ENCODE peak calls at places on chromosomes 3 and 15, in five cellular contexts. X is upper lobe of right lung, Y is spleen, I is tibial artery, B is fibroblast of pulmonary artery. S is an unnamed sample.

GRCh38 chr15:34342737-34343575 is at the start of the genes NOP10 and NUTM1:
- DNase-seq in X (peak), B (peak), Y (peak), I (peak), S (peak)

GRCh38 chr3:16124636-16125035 is 49.8 kb upstream of the GALNT15 start:
- DNase-seq in I (no peak), B (peak), Y (no peak), X (no peak), S (no peak)

GRCh38 chr3:133644768-133645167 is 17.0 kb downstream of the TOPBP1 start:
- DNase-seq in B (peak), I (no peak), X (no peak), Y (no peak), S (no peak)

GRCh38 chr3:196220587-196220986 is 4.3 kb downstream of the SLC51A start:
- DNase-seq in Y (no peak), X (no peak), B (no peak), I (peak), S (no peak)

GRCh38 chr3:58222161-58222724 is 11.5 kb upstream of the DNASE1L3 start:
- DNase-seq in Y (no peak), B (no peak), I (no peak), X (no peak), S (no peak)

GRCh38 chr3:81451611-81452010 is 309.8 kb downstream of the GBE1 start:
- DNase-seq in X (no peak), Y (no peak), B (peak), I (no peak), S (no peak)

GRCh38 chr15:99279290-99279689 is 28.0 kb downstream of the LRRC28 start:
- DNase-seq in B (no peak), X (no peak), Y (no peak), I (no peak), S (no peak)

GRCh38 chr3:127043731-127044510 is 61.0 kb downstream of the PLXNA1 start:
- DNase-seq in B (no peak), X (peak), Y (peak), I (no peak), S (peak)

GRCh38 chr3:71423151-71423906 is 160.2 kb downstream of the FOXP1 start:
- DNase-seq in I (no peak), X (no peak), B (peak), Y (no peak), S (no peak)

GRCh38 chr3:72657666-72658065 is 190.6 kb downstream of the SHQ1 start:
- DNase-seq in Y (no peak), B (no peak), X (no peak), I (no peak), S (no peak)

GRCh38 chr3:33636125-33636855 is 81.8 kb downstream of the CLASP2 start:
- DNase-seq in I (no peak), Y (no peak), X (no peak), B (peak), S (no peak)

GRCh38 chr15:39077998-39078397 is 502.9 kb upstream of the THBS1 start:
- DNase-seq in B (peak), Y (no peak), X (no peak), I (no peak), S (no peak)

GRCh38 chr3:104909721-104910120 is 457.0 kb upstream of the ALCAM start:
- DNase-seq in I (no peak), B (peak), X (no peak), Y (no peak), S (no peak)

GRCh38 chr15:92714071-92714456 is 58.5 kb upstream of the FAM174B start:
- DNase-seq in B (peak), Y (no peak), X (peak), I (no peak), S (no peak)

GRCh38 chr3:179322481-179323196 is at the start of gene ZNF639:
- DNase-seq in X (peak), B (peak), I (peak), Y (peak), S (peak)

GRCh38 chr15:56732135-56732880 is 1.0 kb downstream of the ZNF280D start:
- DNase-seq in I (no peak), B (peak), X (no peak), Y (no peak), S (no peak)

GRCh38 chr15:48424076-48424475 is 92.8 kb downstream of the DUT start:
- DNase-seq in B (peak), Y (no peak), I (no peak), X (no peak), S (no peak)

GRCh38 chr15:88749699-88750098 is 53.5 kb upstream of the ACAN start:
- DNase-seq in X (no peak), Y (no peak), B (no peak), I (no peak), S (no peak)

GRCh38 chr15:76376029-76376428 is 39.5 kb downstream of the ISL2 start:
- DNase-seq in Y (no peak), B (no peak), X (no peak), I (no peak), S (no peak)

GRCh38 chr3:57682284-57682683 is 10.6 kb downstream of the DENND6A start:
- DNase-seq in I (no peak), X (no peak), Y (no peak), B (peak), S (no peak)

GRCh38 chr3:102353804-102354203 is 81.0 kb upstream of the ZPLD1 start:
- DNase-seq in I (no peak), Y (no peak), B (no peak), X (no peak), S (no peak)

GRCh38 chr3:127848131-127849129 is 26.1 kb upstream of the MGLL start:
- DNase-seq in B (peak), Y (no peak), I (no peak), X (no peak), S (no peak)

GRCh38 chr3:79517766-79518413 is 249.9 kb downstream of the ROBO1 start:
- DNase-seq in Y (no peak), B (peak), X (no peak), I (no peak), S (no peak)

GRCh38 chr3:189394599-189395121 is 222.9 kb downstream of the TPRG1 start:
- DNase-seq in X (no peak), B (no peak), Y (no peak), I (no peak), S (no peak)

DNA sequence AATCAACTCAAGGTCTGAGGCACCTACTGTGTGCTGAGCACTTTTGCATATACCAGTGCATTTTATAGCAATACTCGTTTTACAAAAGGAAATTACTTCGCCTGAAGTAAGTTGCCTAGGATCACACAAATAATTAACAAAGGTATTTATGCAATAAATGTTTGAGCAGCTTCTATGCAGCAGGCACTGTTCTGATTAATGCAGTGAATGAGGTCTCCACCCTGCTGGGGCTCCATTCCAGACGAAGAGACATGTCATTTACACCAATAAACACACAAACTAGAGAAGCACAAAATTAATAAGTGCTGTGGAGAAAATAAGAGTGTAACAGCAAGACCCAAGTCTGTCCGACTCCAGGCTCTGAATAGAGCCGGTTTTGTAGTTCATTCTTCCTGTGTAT is 17.5 kb downstream of the NOX5 start:
- DNase-seq in Y (no peak), I (no peak), B (no peak), X (no peak), S (no peak)
- H3K4me3 ChIP-seq in Y (peak), I (no peak), B (no peak), X (peak), S (peak)

GRCh38 chr3:13081603-13082360 is 8.6 kb upstream of the IQSEC1 start:
- DNase-seq in Y (no peak), X (no peak), B (no peak), I (no peak), S (no peak)

GRCh38 chr3:13083898-13084297 is 10.7 kb upstream of the IQSEC1 start:
- DNase-seq in B (no peak), Y (peak), X (no peak), I (no peak), S (no peak)

GRCh38 chr3:13085081-13085845 is 12.0 kb upstream of the IQSEC1 start:
- DNase-seq in Y (no peak), B (no peak), I (no peak), X (no peak), S (no peak)

GRCh38 chr3:13082677-13083076 is 9.4 kb upstream of the IQSEC1 start:
- DNase-seq in I (no peak), Y (no peak), X (no peak), B (no peak), S (no peak)

DNA sequence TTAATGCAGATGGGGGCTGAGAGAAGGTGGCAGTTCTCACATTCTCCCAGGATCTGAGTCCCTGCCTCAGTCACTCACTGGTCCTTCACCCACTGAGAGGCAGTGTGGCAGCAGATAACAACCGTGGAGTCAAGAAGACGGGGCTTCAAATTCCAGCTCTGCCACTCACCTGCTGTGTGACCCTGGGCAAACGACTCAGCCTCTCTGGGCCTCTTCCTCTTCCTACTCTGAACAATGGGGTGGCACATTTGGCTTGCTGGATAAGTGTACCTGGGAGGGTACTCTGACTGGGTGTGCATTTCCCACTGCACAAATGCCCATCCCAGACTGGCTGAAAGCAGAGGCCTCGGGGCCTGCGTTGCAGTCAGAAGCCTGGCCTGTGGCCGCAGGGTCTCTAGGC is 10.0 kb upstream of the IQSEC1 start:
- DNase-seq in Y (no peak), X (no peak), B (no peak), I (no peak), S (no peak)
- H3K4me3 ChIP-seq in Y (no peak), X (no peak), B (no peak), I (no peak), S (no peak)

GRCh38 chr15:50119063-50119700 is at the start of gene ATP8B4:
- DNase-seq in Y (no peak), I (no peak), B (no peak), X (no peak), S (no peak)
- H3K4me3 ChIP-seq in Y (no peak), I (no peak), B (no peak), X (no peak), S (no peak)

DNA sequence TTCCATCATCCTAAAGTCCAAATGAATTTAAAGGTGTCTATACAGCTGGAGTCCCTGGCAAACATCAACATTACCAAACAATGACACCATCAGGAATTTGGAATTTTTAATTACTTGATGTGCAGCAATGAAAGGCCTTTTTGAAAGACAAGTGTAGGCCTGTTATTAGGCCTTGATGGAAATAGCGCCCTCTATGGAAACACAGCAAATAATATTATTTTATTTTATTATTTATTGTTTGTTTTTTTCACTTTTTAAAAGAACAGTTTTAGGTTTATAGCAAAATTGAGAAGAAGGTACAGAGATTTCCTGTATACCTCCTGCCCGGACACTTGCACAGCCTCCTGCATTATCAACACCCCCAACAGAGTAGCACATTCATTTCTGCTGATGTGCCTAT is 18.1 kb upstream of the OR5AC2 start:
- DNase-seq in B (no peak), I (no peak), Y (no peak), X (no peak), S (no peak)
- H3K4me3 ChIP-seq in B (no peak), I (no peak), Y (no peak), X (no peak), S (no peak)

DNA sequence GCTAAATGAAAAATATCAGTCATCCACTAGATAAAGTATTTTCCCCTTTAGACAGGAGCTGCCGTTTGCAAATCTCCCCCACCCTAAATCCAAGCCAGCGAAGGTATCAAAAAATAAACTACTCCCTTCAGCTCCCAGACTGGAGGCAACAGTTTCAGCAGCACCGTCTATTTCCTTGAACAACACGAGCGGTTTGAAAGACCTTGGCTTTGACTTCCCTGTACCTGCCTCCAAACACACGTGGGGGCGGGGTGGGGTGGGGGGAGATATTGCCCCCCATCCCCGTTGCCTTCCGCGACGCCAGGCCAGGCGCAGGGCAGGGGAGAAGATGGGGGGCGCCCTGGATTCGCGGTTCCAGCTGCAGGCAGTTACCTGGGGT is 804 bp upstream of the CACNA1D start:
- DNase-seq in B (no peak), Y (no peak), I (no peak), X (no peak), S (no peak)
- H3K4me3 ChIP-seq in B (no peak), Y (peak), I (peak), X (peak), S (peak)